ENCODE peak calls at places on chromosomes 4 and X, in six cellular contexts. One of them, this sample, is unnamed.

GRCh38 chr4:186227744-186228513 is 622 bp downstream of the KLKB1 start:
- DNase-seq in heart left ventricle: no peak
- DNase-seq in neural progenitor cell: no peak
- DNase-seq in psoas muscle: no peak
- DNase-seq in breast epithelium: no peak
- DNase-seq in naive thymus-derived CD4-positive, alpha-beta T cell: no peak
- DNase-seq in this sample: no peak

GRCh38 chrX:40938418-40938817 is 146.8 kb upstream of the USP9X start:
- DNase-seq in heart left ventricle: no peak
- DNase-seq in neural progenitor cell: no peak
- DNase-seq in psoas muscle: no peak
- DNase-seq in breast epithelium: no peak
- DNase-seq in naive thymus-derived CD4-positive, alpha-beta T cell: no peak
- DNase-seq in this sample: no peak

GRCh38 chrX:109890910-109891502 is 111.9 kb upstream of the TMEM164 start:
- DNase-seq in heart left ventricle: peak; percentile 37
- DNase-seq in neural progenitor cell: peak; percentile 78
- DNase-seq in psoas muscle: peak; percentile 35
- DNase-seq in breast epithelium: peak; percentile 36
- DNase-seq in naive thymus-derived CD4-positive, alpha-beta T cell: peak; percentile 43
- DNase-seq in this sample: peak; percentile 14

GRCh38 chr4:190014771-190015537 is 12.1 kb downstream of the FRG2 start:
- DNase-seq in heart left ventricle: no peak
- DNase-seq in neural progenitor cell: peak; percentile 48
- DNase-seq in psoas muscle: no peak
- DNase-seq in breast epithelium: no peak
- DNase-seq in naive thymus-derived CD4-positive, alpha-beta T cell: no peak
- DNase-seq in this sample: no peak

GRCh38 chr4:39528056-39528465 is 822 bp upstream of the UGDH start:
- DNase-seq in heart left ventricle: no peak
- DNase-seq in neural progenitor cell: no peak
- DNase-seq in psoas muscle: peak; percentile 90
- DNase-seq in breast epithelium: no peak
- DNase-seq in naive thymus-derived CD4-positive, alpha-beta T cell: no peak
- DNase-seq in this sample: no peak

GRCh38 chr4:112515278-112516075 is 503 bp downstream of the NEUROG2 start:
- DNase-seq in heart left ventricle: peak; percentile 21
- DNase-seq in neural progenitor cell: peak; percentile 68
- DNase-seq in psoas muscle: peak; percentile 23
- DNase-seq in breast epithelium: no peak
- DNase-seq in naive thymus-derived CD4-positive, alpha-beta T cell: peak; percentile 36
- DNase-seq in this sample: no peak

GRCh38 chr4:8472689-8473197 is 32.2 kb downstream of the TRMT44 start:
- DNase-seq in heart left ventricle: no peak
- DNase-seq in neural progenitor cell: no peak
- DNase-seq in psoas muscle: no peak
- DNase-seq in breast epithelium: no peak
- DNase-seq in naive thymus-derived CD4-positive, alpha-beta T cell: no peak
- DNase-seq in this sample: no peak

GRCh38 chr4:138609943-138610350 is 367.8 kb upstream of the SLC7A11 start:
- DNase-seq in heart left ventricle: no peak
- DNase-seq in neural progenitor cell: no peak
- DNase-seq in psoas muscle: no peak
- DNase-seq in breast epithelium: no peak
- DNase-seq in naive thymus-derived CD4-positive, alpha-beta T cell: no peak
- DNase-seq in this sample: no peak

GRCh38 chrX:63530654-63531053 is 179.5 kb upstream of the SPIN4 start:
- DNase-seq in heart left ventricle: no peak
- DNase-seq in neural progenitor cell: no peak
- DNase-seq in psoas muscle: no peak
- DNase-seq in breast epithelium: no peak
- DNase-seq in naive thymus-derived CD4-positive, alpha-beta T cell: no peak
- DNase-seq in this sample: no peak

DNA sequence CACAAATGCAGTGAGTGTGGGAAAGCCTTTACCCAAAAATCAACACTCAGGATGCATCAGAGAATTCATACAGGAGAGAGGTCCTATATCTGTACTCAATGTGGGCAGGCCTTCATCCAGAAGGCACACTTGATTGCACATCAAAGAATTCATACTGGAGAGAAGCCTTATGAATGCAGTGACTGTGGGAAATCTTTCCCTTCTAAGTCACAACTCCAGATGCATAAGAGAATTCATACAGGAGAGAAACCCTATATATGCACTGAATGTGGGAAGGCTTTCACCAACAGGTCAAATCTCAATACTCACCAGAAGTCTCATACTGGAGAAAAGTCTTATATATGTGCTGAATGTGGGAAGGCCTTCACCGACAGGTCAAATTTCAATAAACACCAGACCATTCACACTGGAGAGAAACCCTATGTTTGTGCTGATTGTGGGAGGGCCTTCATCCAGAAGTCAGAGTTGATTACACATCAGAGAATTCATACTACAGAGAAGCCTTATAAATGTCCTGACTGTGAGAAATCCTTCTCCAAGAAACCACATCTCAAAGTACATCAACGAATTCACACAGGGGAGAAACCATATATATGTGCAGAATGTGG is 79.3 kb downstream of the ZNF81 start:
- DNase-seq in heart left ventricle: no peak
- DNase-seq in neural progenitor cell: no peak
- DNase-seq in psoas muscle: no peak
- DNase-seq in breast epithelium: no peak
- DNase-seq in naive thymus-derived CD4-positive, alpha-beta T cell: no peak
- DNase-seq in this sample: no peak
- H3K9me3 ChIP-seq in heart left ventricle: no peaks in the 10 kb centered on the region
- H3K9me3 ChIP-seq in neural progenitor cell: no peaks in the 10 kb centered on the region
- H3K9me3 ChIP-seq in psoas muscle: peaks cover 55% of the 10 kb centered on the region
- H3K9me3 ChIP-seq in breast epithelium: peaks cover 16% of the 10 kb centered on the region
- H3K9me3 ChIP-seq in naive thymus-derived CD4-positive, alpha-beta T cell: no peaks in the 10 kb centered on the region
- H3K9me3 ChIP-seq in this sample: peaks cover 9% of the 10 kb centered on the region

GRCh38 chr4:56112377-56112776 is 163.6 kb downstream of the CEP135 start:
- DNase-seq in heart left ventricle: no peak
- DNase-seq in neural progenitor cell: peak; percentile 68
- DNase-seq in psoas muscle: no peak
- DNase-seq in breast epithelium: no peak
- DNase-seq in naive thymus-derived CD4-positive, alpha-beta T cell: no peak
- DNase-seq in this sample: no peak
- H3K9me3 ChIP-seq in heart left ventricle: no peaks in the 10 kb centered on the region
- H3K9me3 ChIP-seq in neural progenitor cell: no peaks in the 10 kb centered on the region
- H3K9me3 ChIP-seq in psoas muscle: no peaks in the 10 kb centered on the region
- H3K9me3 ChIP-seq in breast epithelium: no peaks in the 10 kb centered on the region
- H3K9me3 ChIP-seq in naive thymus-derived CD4-positive, alpha-beta T cell: no peaks in the 10 kb centered on the region
- H3K9me3 ChIP-seq in this sample: no peaks in the 10 kb centered on the region

GRCh38 chrX:723781-724180 is 93.2 kb downstream of the SHOX start:
- DNase-seq in heart left ventricle: no peak
- DNase-seq in neural progenitor cell: no peak
- DNase-seq in psoas muscle: no peak
- DNase-seq in breast epithelium: no peak
- DNase-seq in naive thymus-derived CD4-positive, alpha-beta T cell: peak; percentile 61
- DNase-seq in this sample: no peak

GRCh38 chrX:721354-721753 is 90.8 kb downstream of the SHOX start:
- DNase-seq in heart left ventricle: no peak
- DNase-seq in neural progenitor cell: no peak
- DNase-seq in psoas muscle: no peak
- DNase-seq in breast epithelium: no peak
- DNase-seq in naive thymus-derived CD4-positive, alpha-beta T cell: peak; percentile 20
- DNase-seq in this sample: no peak

GRCh38 chrX:716136-716535 is 85.5 kb downstream of the SHOX start:
- DNase-seq in heart left ventricle: no peak
- DNase-seq in neural progenitor cell: no peak
- DNase-seq in psoas muscle: no peak
- DNase-seq in breast epithelium: no peak
- DNase-seq in naive thymus-derived CD4-positive, alpha-beta T cell: no peak
- DNase-seq in this sample: no peak

GRCh38 chrX:724256-724655 is 93.7 kb downstream of the SHOX start:
- DNase-seq in heart left ventricle: no peak
- DNase-seq in neural progenitor cell: no peak
- DNase-seq in psoas muscle: no peak
- DNase-seq in breast epithelium: no peak
- DNase-seq in naive thymus-derived CD4-positive, alpha-beta T cell: peak; percentile 71
- DNase-seq in this sample: no peak

GRCh38 chrX:720858-721257 is 90.3 kb downstream of the SHOX start:
- DNase-seq in heart left ventricle: no peak
- DNase-seq in neural progenitor cell: no peak
- DNase-seq in psoas muscle: no peak
- DNase-seq in breast epithelium: no peak
- DNase-seq in naive thymus-derived CD4-positive, alpha-beta T cell: no peak
- DNase-seq in this sample: no peak
- H3K9me3 ChIP-seq in heart left ventricle: peaks cover 2% of the 10 kb centered on the region
- H3K9me3 ChIP-seq in neural progenitor cell: no peaks in the 10 kb centered on the region
- H3K9me3 ChIP-seq in psoas muscle: peaks cover 11% of the 10 kb centered on the region
- H3K9me3 ChIP-seq in breast epithelium: peaks cover 11% of the 10 kb centered on the region
- H3K9me3 ChIP-seq in naive thymus-derived CD4-positive, alpha-beta T cell: no peaks in the 10 kb centered on the region
- H3K9me3 ChIP-seq in this sample: no peaks in the 10 kb centered on the region

DNA sequence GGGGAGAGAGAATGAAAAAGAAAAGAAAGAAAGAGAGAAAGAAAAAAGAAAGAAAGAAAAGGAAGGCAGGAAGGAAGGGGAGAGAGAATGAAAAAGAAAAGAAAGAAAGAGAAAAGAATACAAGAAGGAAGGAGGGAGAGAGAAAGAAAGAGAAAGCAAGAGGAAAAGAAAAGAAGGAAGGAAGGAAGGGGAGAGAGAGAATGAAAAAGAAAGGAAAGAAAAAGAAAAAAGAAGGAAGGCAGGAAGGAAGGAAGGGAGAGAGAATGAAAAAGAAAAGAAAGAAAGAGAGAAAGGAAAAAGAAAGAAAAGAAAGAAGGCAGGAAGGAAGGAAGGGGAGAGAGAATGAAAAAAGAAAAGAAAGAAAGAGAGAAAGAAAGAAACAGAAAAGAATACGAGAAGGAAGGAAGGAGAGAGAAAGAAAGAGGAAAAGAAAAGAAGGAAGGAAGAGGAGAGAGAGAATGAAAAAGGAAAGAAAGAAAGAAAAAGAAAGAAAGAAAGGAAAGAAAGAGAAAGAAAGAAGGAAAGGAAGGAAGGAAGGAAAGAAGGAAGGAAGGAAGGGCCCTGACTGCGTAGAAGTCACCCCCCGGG is 15.1 kb upstream of the P2RY8 start:
- DNase-seq in heart left ventricle: no peak
- DNase-seq in neural progenitor cell: no peak
- DNase-seq in psoas muscle: no peak
- DNase-seq in breast epithelium: no peak
- DNase-seq in naive thymus-derived CD4-positive, alpha-beta T cell: no peak
- DNase-seq in this sample: no peak
- H3K9me3 ChIP-seq in heart left ventricle: no peaks in the 10 kb centered on the region
- H3K9me3 ChIP-seq in neural progenitor cell: no peaks in the 10 kb centered on the region
- H3K9me3 ChIP-seq in psoas muscle: peaks cover 6% of the 10 kb centered on the region
- H3K9me3 ChIP-seq in breast epithelium: peaks cover 4% of the 10 kb centered on the region
- H3K9me3 ChIP-seq in naive thymus-derived CD4-positive, alpha-beta T cell: no peaks in the 10 kb centered on the region
- H3K9me3 ChIP-seq in this sample: no peaks in the 10 kb centered on the region

GRCh38 chrX:153726286-153727107 is 1.8 kb downstream of the ABCD1 start:
- DNase-seq in heart left ventricle: peak; percentile 67
- DNase-seq in neural progenitor cell: peak; percentile 84
- DNase-seq in psoas muscle: peak; percentile 61
- DNase-seq in breast epithelium: no peak
- DNase-seq in naive thymus-derived CD4-positive, alpha-beta T cell: peak; percentile 19
- DNase-seq in this sample: peak; percentile 35
- H3K9me3 ChIP-seq in heart left ventricle: no peaks in the 10 kb centered on the region
- H3K9me3 ChIP-seq in neural progenitor cell: no peaks in the 10 kb centered on the region
- H3K9me3 ChIP-seq in psoas muscle: no peaks in the 10 kb centered on the region
- H3K9me3 ChIP-seq in breast epithelium: no peaks in the 10 kb centered on the region
- H3K9me3 ChIP-seq in naive thymus-derived CD4-positive, alpha-beta T cell: no peaks in the 10 kb centered on the region
- H3K9me3 ChIP-seq in this sample: no peaks in the 10 kb centered on the region

GRCh38 chr4:139872274-139872673 is 206.7 kb downstream of the MGST2 start:
- DNase-seq in heart left ventricle: no peak
- DNase-seq in neural progenitor cell: no peak
- DNase-seq in psoas muscle: no peak
- DNase-seq in breast epithelium: no peak
- DNase-seq in naive thymus-derived CD4-positive, alpha-beta T cell: no peak
- DNase-seq in this sample: no peak

GRCh38 chr4:139866270-139866962 is 200.8 kb downstream of the MGST2 start:
- DNase-seq in heart left ventricle: no peak
- DNase-seq in neural progenitor cell: no peak
- DNase-seq in psoas muscle: no peak
- DNase-seq in breast epithelium: no peak
- DNase-seq in naive thymus-derived CD4-positive, alpha-beta T cell: no peak
- DNase-seq in this sample: no peak

GRCh38 chr4:139865537-139865936 is 199.9 kb downstream of the MGST2 start:
- DNase-seq in heart left ventricle: no peak
- DNase-seq in neural progenitor cell: no peak
- DNase-seq in psoas muscle: no peak
- DNase-seq in breast epithelium: no peak
- DNase-seq in naive thymus-derived CD4-positive, alpha-beta T cell: no peak
- DNase-seq in this sample: no peak

GRCh38 chr4:139873111-139873866 is 207.7 kb downstream of the MGST2 start:
- DNase-seq in heart left ventricle: no peak
- DNase-seq in neural progenitor cell: no peak
- DNase-seq in psoas muscle: no peak
- DNase-seq in breast epithelium: no peak
- DNase-seq in naive thymus-derived CD4-positive, alpha-beta T cell: no peak
- DNase-seq in this sample: no peak

DNA sequence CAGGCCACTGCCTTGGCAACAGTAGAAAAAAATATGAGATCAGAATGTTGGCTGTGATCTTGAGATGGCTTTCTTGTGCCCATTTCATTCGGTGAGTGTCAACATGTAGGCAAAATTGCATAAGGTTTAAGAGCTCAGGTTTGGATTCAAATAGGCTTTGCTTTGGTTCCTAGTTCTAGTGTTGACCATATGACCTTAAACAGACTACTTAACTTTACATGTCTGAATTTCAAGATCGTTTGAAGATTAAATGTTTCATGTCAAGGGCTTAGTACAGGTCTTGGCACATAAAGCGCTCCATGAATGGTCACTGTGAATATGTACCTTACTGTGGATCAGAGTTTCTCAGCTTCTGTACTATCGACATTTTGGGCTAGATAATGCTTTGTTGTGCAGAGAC is 204.2 kb downstream of the MGST2 start:
- DNase-seq in heart left ventricle: no peak
- DNase-seq in neural progenitor cell: no peak
- DNase-seq in psoas muscle: no peak
- DNase-seq in breast epithelium: no peak
- DNase-seq in naive thymus-derived CD4-positive, alpha-beta T cell: no peak
- DNase-seq in this sample: no peak
- H3K9me3 ChIP-seq in heart left ventricle: no peaks in the 10 kb centered on the region
- H3K9me3 ChIP-seq in neural progenitor cell: no peaks in the 10 kb centered on the region
- H3K9me3 ChIP-seq in psoas muscle: no peaks in the 10 kb centered on the region
- H3K9me3 ChIP-seq in breast epithelium: no peaks in the 10 kb centered on the region
- H3K9me3 ChIP-seq in naive thymus-derived CD4-positive, alpha-beta T cell: no peaks in the 10 kb centered on the region
- H3K9me3 ChIP-seq in this sample: no peaks in the 10 kb centered on the region